ENCODE peak calls at places on chromosomes 16 and 17, in eight cellular contexts. F is mesenchymal stem cell; G is transverse colon; N is GM12878; J is heart right ventricle; X is CD4-positive, alpha-beta memory T cell; I is thoracic aorta; O is stomach. T is an unnamed sample.
A peak's percentile ranks its signal among the peaks of the same experiment; 100 is the strongest.

GRCh38 chr17:80428796-80429195 is 13.8 kb downstream of the ENDOV start:
- DNase-seq in F (no peak), G (no peak), N (no peak), J (no peak), X (no peak), I (no peak), O (no peak), T (no peak)

GRCh38 chr16:65069090-65069489 is 52.8 kb downstream of the CDH11 start:
- DNase-seq in F (peak; percentile 50), G (no peak), N (no peak), J (no peak), X (no peak), I (no peak), O (no peak), T (peak; percentile 82)

GRCh38 chr17:27548369-27548768 is 82.6 kb upstream of the LGALS9 start:
- DNase-seq in F (no peak), G (no peak), N (no peak), J (no peak), X (no peak), I (no peak), O (no peak), T (no peak)

GRCh38 chr16:58464916-58465731 is 34.8 kb upstream of the NDRG4 start:
- DNase-seq in F (peak; percentile 23), G (no peak), N (no peak), J (peak; percentile 59), X (no peak), I (no peak), O (no peak), T (no peak)

GRCh38 chr17:77375108-77375507 is 234.3 kb downstream of the SEC14L1 start:
- DNase-seq in F (no peak), G (no peak), N (no peak), J (no peak), X (no peak), I (no peak), O (peak; percentile 60), T (peak; percentile 30)

GRCh38 chr16:75110637-75111513 is 5.7 kb downstream of the LDHD start:
- DNase-seq in F (peak; percentile 89), G (peak; percentile 94), N (peak; percentile 62), J (peak; percentile 91), X (peak; percentile 84), I (peak; percentile 60), O (peak; percentile 94), T (peak; percentile 93)

GRCh38 chr17:22692801-22693171 is 1000.5 kb downstream of the KCNJ18 start:
- DNase-seq in F (no peak), G (no peak), N (no peak), J (no peak), X (no peak), I (no peak), O (no peak), T (no peak)

GRCh38 chr16:49619811-49620157 is 236.1 kb downstream of the ZNF423 start:
- DNase-seq in F (no peak), G (no peak), N (no peak), J (no peak), X (no peak), I (no peak), O (peak; percentile 7), T (no peak)

GRCh38 chr17:79053251-79053925 is 21.2 kb upstream of the ENGASE start:
- DNase-seq in F (no peak), G (no peak), N (no peak), J (no peak), X (no peak), I (no peak), O (no peak), T (peak; percentile 53)

GRCh38 chr16:8660841-8661301 is 13.5 kb upstream of the ABAT start:
- DNase-seq in F (peak; percentile 62), G (peak; percentile 73), N (no peak), J (peak; percentile 24), X (peak; percentile 43), I (no peak), O (peak; percentile 82), T (peak; percentile 50)

GRCh38 chr17:76935331-76935730 is 67.1 kb downstream of the MGAT5B start:
- DNase-seq in F (peak; percentile 51), G (no peak), N (no peak), J (no peak), X (no peak), I (no peak), O (no peak), T (peak; percentile 11)

GRCh38 chr16:81181013-81181720 is 57.3 kb upstream of the BCO1 start:
- DNase-seq in F (peak; percentile 98), G (peak; percentile 63), N (no peak), J (peak; percentile 86), X (no peak), I (peak; percentile 78), O (peak; percentile 56), T (peak; percentile 98)

GRCh38 chr17:79374087-79374486 is 236.8 kb downstream of the RBFOX3 start:
- DNase-seq in F (no peak), G (no peak), N (no peak), J (no peak), X (no peak), I (no peak), O (no peak), T (no peak)

GRCh38 chr16:89331371-89332109 is 114.0 kb downstream of the ZNF778 start:
- DNase-seq in F (no peak), G (no peak), N (no peak), J (no peak), X (no peak), I (no peak), O (no peak), T (no peak)

GRCh38 chr16:14358697-14359305 is 271.3 kb downstream of the PARN start:
- DNase-seq in F (no peak), G (no peak), N (no peak), J (no peak), X (no peak), I (no peak), O (no peak), T (no peak)

GRCh38 chr17:62627904-62628603 is 584 bp downstream of the MRC2 start:
- DNase-seq in F (peak; percentile 80), G (peak; percentile 28), N (no peak), J (peak; percentile 49), X (no peak), I (no peak), O (no peak), T (peak; percentile 77)

GRCh38 chr16:62965831-62966230 is 929.6 kb upstream of the CDH8 start:
- DNase-seq in F (peak; percentile 2), G (no peak), N (no peak), J (no peak), X (no peak), I (no peak), O (no peak), T (no peak)

GRCh38 chr16:75304521-75305363 is 53.3 kb upstream of the BCAR1 start:
- DNase-seq in F (peak; percentile 96), G (peak; percentile 66), N (no peak), J (peak; percentile 41), X (no peak), I (peak; percentile 40), O (peak; percentile 28), T (peak; percentile 87)

GRCh38 chr16:64841071-64841470 is 280.8 kb downstream of the CDH11 start:
- DNase-seq in F (peak; percentile 13), G (no peak), N (no peak), J (no peak), X (no peak), I (no peak), O (no peak), T (peak; percentile 14)

GRCh38 chr17:58605470-58605869 is 86.4 kb downstream of the TEX14 start:
- DNase-seq in F (no peak), G (no peak), N (no peak), J (no peak), X (no peak), I (no peak), O (no peak), T (no peak)
- H3K4me3 ChIP-seq in F (no peak overlapping the region), G (no peak overlapping the region), N (no peak overlapping the region), J (no peak overlapping the region), X (no peak overlapping the region), I (no peak overlapping the region), O (no peak overlapping the region), T (no peak overlapping the region)

DNA sequence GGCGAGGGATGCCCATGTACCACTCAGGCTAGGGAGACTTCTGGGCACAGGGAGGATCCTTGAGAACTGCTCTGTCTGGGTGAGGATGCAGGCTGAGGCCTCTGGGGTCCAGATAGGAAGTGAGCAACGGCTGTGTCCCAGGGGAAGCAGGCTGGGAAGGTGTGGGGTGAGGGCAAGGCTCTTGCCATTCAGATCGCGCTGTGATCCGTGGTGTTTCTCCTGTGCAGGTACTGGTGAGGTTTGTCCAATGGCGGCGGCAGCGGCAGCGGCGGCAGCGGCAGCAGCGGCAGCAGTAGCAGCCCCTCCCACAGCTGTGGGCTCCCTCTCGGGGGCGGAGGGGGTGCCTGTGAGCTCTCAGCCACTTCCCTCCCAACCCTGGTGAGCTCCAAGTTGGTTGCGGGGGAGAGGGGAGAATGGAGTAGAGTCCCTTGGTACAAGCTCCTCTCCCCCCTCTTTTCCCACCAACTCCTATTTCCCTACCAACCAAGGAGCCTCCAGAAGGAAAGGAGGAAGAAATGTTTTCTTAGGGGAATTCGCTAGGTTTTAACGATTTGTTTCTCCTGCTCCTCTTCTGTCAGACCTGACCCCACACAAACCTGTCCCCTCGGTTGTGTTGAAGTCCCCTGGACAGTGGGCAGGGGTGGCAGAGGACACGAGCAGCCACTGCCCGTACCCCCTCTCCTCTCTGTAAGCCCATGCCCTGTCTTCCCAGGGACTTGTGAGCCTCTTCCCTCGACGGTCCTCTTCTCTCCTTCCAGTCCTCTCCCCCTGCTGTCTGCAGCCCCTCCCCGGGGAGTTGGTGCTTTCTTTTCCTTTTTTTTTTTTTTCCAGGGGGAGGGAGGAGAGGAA is 1.9 kb upstream of the PRRT2 start:
- DNase-seq in F (peak; percentile 59), G (no peak), N (no peak), J (peak; percentile 31), X (peak; percentile 57), I (no peak), O (no peak), T (no peak)
- H3K4me3 ChIP-seq in F (no peak overlapping the region), G (no peak overlapping the region), N (peak overlapping the region; percentile 85), J (peak overlapping the region; percentile 17), X (no peak overlapping the region), I (peak overlapping the region; percentile 79), O (no peak overlapping the region), T (no peak overlapping the region)

GRCh38 chr16:85901760-85902365 is 2.9 kb downstream of the IRF8 start:
- DNase-seq in F (no peak), G (no peak), N (no peak), J (no peak), X (no peak), I (no peak), O (no peak), T (no peak)

GRCh38 chr16:85899444-85899843 is 482 bp downstream of the IRF8 start:
- DNase-seq in F (no peak), G (no peak), N (no peak), J (no peak), X (no peak), I (no peak), O (peak; percentile 13), T (no peak)

GRCh38 chr16:85900031-85900792 is 1.2 kb downstream of the IRF8 start:
- DNase-seq in F (no peak), G (no peak), N (no peak), J (no peak), X (no peak), I (no peak), O (peak; percentile 67), T (no peak)

GRCh38 chr16:85902366-85903155 is 3.6 kb downstream of the IRF8 start:
- DNase-seq in F (no peak), G (peak; percentile 67), N (peak; percentile 92), J (no peak), X (peak; percentile 42), I (no peak), O (peak; percentile 39), T (no peak)

GRCh38 chr16:85901110-85901509 is 2.1 kb downstream of the IRF8 start:
- DNase-seq in F (no peak), G (no peak), N (no peak), J (no peak), X (no peak), I (no peak), O (no peak), T (no peak)
- H3K4me3 ChIP-seq in F (no peak overlapping the region), G (no peak overlapping the region), N (peak overlapping the region; percentile 99), J (no peak overlapping the region), X (no peak overlapping the region), I (peak overlapping the region; percentile 68), O (no peak overlapping the region), T (no peak overlapping the region)

GRCh38 chr17:47652570-47652969 is 2.9 kb downstream of the KPNB1 start:
- DNase-seq in F (peak; percentile 33), G (no peak), N (no peak), J (no peak), X (no peak), I (no peak), O (no peak), T (peak; percentile 16)
- H3K4me3 ChIP-seq in F (no peak overlapping the region), G (no peak overlapping the region), N (peak overlapping the region; percentile 77), J (no peak overlapping the region), X (no peak overlapping the region), I (no peak overlapping the region), O (no peak overlapping the region), T (no peak overlapping the region)